ENCODE peak calls at places on chromosomes 1 and 21, in nine cellular contexts. B is lower leg skin; D is prostate gland; V is CD8-positive, alpha-beta T cell; E is AG09319; A is AG10803; I is GM12865; P is CD4-positive, alpha-beta T cell; F is HFFc6. X is an unnamed sample.

GRCh38 chr1:186403632-186404031 is 28.0 kb downstream of the ODR4 start:
- DNase-seq in V (no peak), A (no peak), D (no peak), E (no peak), B (no peak), F (no peak), I (no peak), P (no peak), X (no peak)

GRCh38 chr1:78447096-78447495 is 43.7 kb upstream of the PTGFR start:
- DNase-seq in D (no peak), B (no peak), A (peak), I (no peak), F (no peak), V (no peak), P (no peak), E (no peak), X (no peak)

GRCh38 chr1:198933506-198933905 is 294.7 kb downstream of the PTPRC start:
- DNase-seq in P (no peak), D (no peak), A (no peak), E (no peak), B (no peak), F (no peak), I (no peak), V (no peak), X (no peak)

GRCh38 chr21:14251336-14251735 is 35.4 kb downstream of the RBM11 start:
- DNase-seq in V (no peak), D (no peak), P (no peak), A (no peak), E (no peak), B (no peak), I (no peak), F (no peak), X (no peak)

GRCh38 chr1:107975861-107976260 is 10.9 kb upstream of the VAV3 start:
- DNase-seq in F (no peak), A (no peak), I (no peak), B (no peak), V (no peak), P (no peak), D (no peak), E (no peak), X (no peak)

GRCh38 chr1:1334835-1335234 is 3.8 kb downstream of the TAS1R3 start:
- DNase-seq in B (no peak), V (no peak), P (no peak), I (no peak), A (no peak), F (no peak), E (no peak), D (no peak), X (no peak)

GRCh38 chr1:204045430-204045829 is 27.5 kb upstream of the SOX13 start:
- DNase-seq in P (no peak), V (no peak), E (no peak), D (no peak), A (no peak), I (no peak), F (no peak), B (no peak), X (no peak)

GRCh38 chr1:4461726-4462290 is 192.6 kb upstream of the AJAP1 start:
- DNase-seq in D (no peak), E (no peak), A (no peak), P (no peak), V (no peak), F (no peak), B (peak), I (no peak), X (no peak)

GRCh38 chr1:17027900-17028299 is 16.2 kb upstream of the ATP13A2 start:
- DNase-seq in V (no peak), I (no peak), F (no peak), B (no peak), D (peak), E (no peak), P (no peak), A (no peak), X (no peak)

GRCh38 chr1:231442735-231443134 is 20.6 kb upstream of the EGLN1 start:
- DNase-seq in V (no peak), F (no peak), A (peak), B (no peak), I (no peak), D (no peak), E (no peak), P (no peak), X (no peak)

GRCh38 chr1:38942664-38943428 is 1.2 kb upstream of the RHBDL2 start:
- DNase-seq in I (no peak), B (no peak), F (no peak), A (no peak), D (no peak), E (no peak), V (no peak), P (no peak), X (no peak)

GRCh38 chr1:209884665-209885117 is 53.3 kb upstream of the SYT14 start:
- DNase-seq in B (peak), D (no peak), I (peak), E (peak), V (peak), F (peak), P (no peak), A (peak), X (no peak)

GRCh38 chr1:154219511-154219910 is 1.2 kb upstream of the UBAP2L start:
- DNase-seq in E (no peak), F (no peak), A (no peak), I (peak), B (no peak), P (no peak), D (no peak), V (no peak), X (no peak)

GRCh38 chr1:21625390-21626190 is 43.6 kb downstream of the RAP1GAP start:
- DNase-seq in E (no peak), D (peak), V (no peak), F (no peak), B (no peak), P (no peak), A (no peak), I (no peak), X (no peak)

GRCh38 chr21:41833138-41834115 is 45.7 kb downstream of the PRDM15 start:
- DNase-seq in B (peak), P (no peak), D (no peak), A (no peak), F (no peak), V (no peak), E (no peak), I (peak), X (no peak)

GRCh38 chr21:32309906-32310460 is 11.3 kb downstream of the MRAP start:
- DNase-seq in F (no peak), D (no peak), B (peak), P (no peak), I (no peak), V (no peak), A (no peak), E (no peak), X (no peak)

GRCh38 chr21:45910548-45911221 is 70.9 kb upstream of the COL6A1 start:
- DNase-seq in E (no peak), F (no peak), I (no peak), D (no peak), A (no peak), B (no peak), V (no peak), P (no peak), X (no peak)

GRCh38 chr1:184507604-184508289 is 120.9 kb downstream of the C1orf21 start:
- DNase-seq in A (peak), I (no peak), E (no peak), V (no peak), F (peak), D (no peak), B (no peak), P (no peak), X (no peak)

GRCh38 chr1:59132353-59132752 is 164.5 kb upstream of the FGGY start:
- DNase-seq in F (no peak), V (no peak), P (no peak), A (no peak), B (no peak), I (no peak), E (no peak), D (no peak), X (no peak)

GRCh38 chr1:92315766-92316413 is 17.0 kb downstream of the RPAP2 start:
- DNase-seq in I (no peak), P (peak), B (no peak), F (no peak), D (no peak), V (peak), A (no peak), E (no peak), X (no peak)

GRCh38 chr1:218182455-218182854 is 102.6 kb upstream of the RRP15 start:
- DNase-seq in A (no peak), E (no peak), F (no peak), V (no peak), D (no peak), I (no peak), B (no peak), P (no peak), X (no peak)

GRCh38 chr21:38996355-38996754 is 186.9 kb downstream of the PSMG1 start:
- DNase-seq in P (no peak), B (no peak), V (no peak), F (no peak), A (no peak), D (no peak), I (no peak), E (no peak), X (no peak)

GRCh38 chr1:8815582-8816285 is 1.7 kb downstream of the RERE start:
- DNase-seq in D (no peak), P (no peak), F (peak), E (no peak), I (no peak), A (peak), B (peak), V (no peak), X (peak)

GRCh38 chr1:53964109-53964508 is 18.0 kb downstream of the LRRC42 start:
- DNase-seq in D (no peak), P (no peak), V (no peak), A (no peak), F (no peak), B (no peak), E (no peak), I (no peak), X (no peak)

GRCh38 chr1:107389410-107390075 is 248.7 kb downstream of the NTNG1 start:
- DNase-seq in A (peak), B (no peak), D (no peak), E (no peak), F (no peak), I (peak), P (no peak), V (no peak), X (no peak)

GRCh38 chr1:231193710-231194340 is 32.0 kb downstream of the TRIM67 start:
- DNase-seq in B (no peak), V (no peak), D (no peak), E (no peak), F (no peak), A (no peak), I (no peak), P (no peak), X (no peak)

GRCh38 chr1:23544444-23545389 is 13.7 kb upstream of the E2F2 start:
- DNase-seq in F (peak), V (peak), P (peak), A (peak), I (peak), E (no peak), B (peak), D (peak), X (peak)

GRCh38 chr1:236748471-236748870 is 46.6 kb upstream of the MTR start:
- DNase-seq in D (no peak), E (no peak), A (no peak), B (no peak), F (no peak), P (no peak), V (no peak), I (no peak), X (no peak)
- TF ChIP-seq CTCF in D (no peak), E (no peak), A (peak), B (no peak), F (peak), P (no peak), V (no peak), I (peak), X (peak)

DNA sequence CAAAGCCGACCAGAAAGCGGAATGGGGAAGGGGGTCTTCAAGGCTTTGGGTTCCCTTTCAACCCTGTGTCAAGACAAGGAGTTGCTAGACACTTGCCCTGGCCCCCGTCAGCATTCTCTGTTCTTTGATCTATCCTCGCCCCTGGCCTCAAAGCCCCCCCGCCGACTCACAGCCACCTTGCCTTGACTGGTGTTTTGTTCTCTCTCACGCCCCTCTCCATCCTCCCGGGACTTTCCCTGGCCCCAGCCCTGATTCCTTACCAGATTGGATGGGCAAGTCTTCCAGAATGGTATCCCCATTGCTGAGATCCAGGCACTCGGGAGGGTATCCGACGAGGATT is 610 bp downstream of the YOD1 start:
- DNase-seq in D (no peak), B (peak), F (no peak), A (no peak), P (no peak), V (no peak), I (no peak), E (no peak), X (peak)
- TF ChIP-seq CTCF in D (no peak), B (no peak), F (no peak), A (peak), P (peak), V (no peak), I (no peak), E (no peak), X (no peak)

GRCh38 chr1:15835205-15835740 is 12.2 kb upstream of the SPEN start:
- DNase-seq in I (no peak), F (no peak), D (no peak), A (no peak), V (no peak), P (no peak), B (no peak), E (no peak), X (no peak)
- TF ChIP-seq CTCF in I (no peak), F (peak), D (no peak), A (no peak), V (no peak), P (no peak), B (no peak), E (no peak), X (no peak)

DNA sequence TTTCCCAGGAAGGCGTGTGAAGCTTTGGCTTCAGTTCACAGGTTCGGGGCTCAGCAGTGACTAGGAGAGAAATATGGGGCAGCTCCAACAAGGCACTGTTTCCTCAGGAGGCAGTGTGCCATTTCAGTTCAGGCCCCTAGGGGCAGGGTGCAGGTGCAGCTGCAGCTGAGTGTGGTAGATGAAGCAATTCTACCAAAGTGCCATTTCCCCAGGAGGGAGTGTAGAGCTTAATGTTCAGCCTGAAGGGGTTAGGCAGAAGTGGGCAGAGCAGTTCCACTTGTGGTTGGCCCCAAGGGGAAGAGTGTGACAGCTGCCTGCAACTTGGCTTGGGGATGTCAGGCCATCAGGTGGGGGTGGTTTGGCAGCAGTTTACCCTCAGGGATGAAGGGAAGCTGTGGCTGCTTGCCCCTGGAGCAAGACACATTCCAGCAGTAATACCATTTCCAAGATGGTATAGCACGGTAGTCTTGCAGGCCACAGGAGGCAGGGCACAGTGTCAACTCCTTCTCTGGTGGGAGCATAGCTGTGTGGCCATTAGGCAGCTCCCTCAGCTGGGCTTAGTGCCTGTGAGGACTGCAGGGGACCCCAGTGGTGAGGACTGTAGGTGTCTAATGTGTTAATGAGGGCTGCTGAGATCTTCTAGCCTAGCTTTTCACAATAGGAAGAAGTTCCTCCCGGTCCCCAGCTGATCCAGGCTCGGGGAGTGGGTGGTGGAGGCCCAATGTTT is 34.7 kb downstream of the RGSL1 start:
- DNase-seq in B (no peak), D (no peak), I (peak), E (no peak), V (no peak), P (no peak), A (no peak), F (no peak), X (no peak)
- TF ChIP-seq CTCF in B (no peak), D (no peak), I (peak), E (no peak), V (no peak), P (no peak), A (peak), F (peak), X (peak)

GRCh38 chr1:34231441-34231840 is 54.7 kb downstream of the C1orf94 start:
- DNase-seq in I (no peak), P (no peak), V (no peak), A (no peak), E (no peak), D (no peak), B (no peak), F (no peak), X (no peak)

GRCh38 chr1:34237416-34237815 is 60.7 kb downstream of the C1orf94 start:
- DNase-seq in F (no peak), I (no peak), E (no peak), V (no peak), B (no peak), P (no peak), A (no peak), D (no peak), X (no peak)

GRCh38 chr1:34235594-34235993 is 58.9 kb downstream of the C1orf94 start:
- DNase-seq in P (no peak), V (no peak), E (no peak), I (no peak), B (no peak), A (no peak), F (no peak), D (no peak), X (no peak)

GRCh38 chr1:34236089-34236488 is 59.4 kb downstream of the C1orf94 start:
- DNase-seq in D (no peak), P (no peak), E (no peak), I (no peak), V (no peak), B (no peak), A (no peak), F (no peak), X (no peak)
- TF ChIP-seq CTCF in D (no peak), P (no peak), E (no peak), I (no peak), V (no peak), B (no peak), A (no peak), F (no peak), X (no peak)

GRCh38 chr1:31987231-31987630 is 26.4 kb upstream of the KHDRBS1 start:
- DNase-seq in P (no peak), A (no peak), B (no peak), D (no peak), F (no peak), I (no peak), V (no peak), E (no peak), X (peak)
- TF ChIP-seq CTCF in P (no peak), A (no peak), B (no peak), D (no peak), F (no peak), I (no peak), V (no peak), E (no peak), X (no peak)

GRCh38 chr1:20329793-20330542 is 39.3 kb downstream of the VWA5B1 start:
- DNase-seq in P (no peak), B (no peak), I (no peak), E (no peak), A (no peak), V (no peak), F (no peak), D (no peak), X (no peak)
- TF ChIP-seq CTCF in P (no peak), B (no peak), I (no peak), E (no peak), A (no peak), V (no peak), F (peak), D (no peak), X (no peak)

DNA sequence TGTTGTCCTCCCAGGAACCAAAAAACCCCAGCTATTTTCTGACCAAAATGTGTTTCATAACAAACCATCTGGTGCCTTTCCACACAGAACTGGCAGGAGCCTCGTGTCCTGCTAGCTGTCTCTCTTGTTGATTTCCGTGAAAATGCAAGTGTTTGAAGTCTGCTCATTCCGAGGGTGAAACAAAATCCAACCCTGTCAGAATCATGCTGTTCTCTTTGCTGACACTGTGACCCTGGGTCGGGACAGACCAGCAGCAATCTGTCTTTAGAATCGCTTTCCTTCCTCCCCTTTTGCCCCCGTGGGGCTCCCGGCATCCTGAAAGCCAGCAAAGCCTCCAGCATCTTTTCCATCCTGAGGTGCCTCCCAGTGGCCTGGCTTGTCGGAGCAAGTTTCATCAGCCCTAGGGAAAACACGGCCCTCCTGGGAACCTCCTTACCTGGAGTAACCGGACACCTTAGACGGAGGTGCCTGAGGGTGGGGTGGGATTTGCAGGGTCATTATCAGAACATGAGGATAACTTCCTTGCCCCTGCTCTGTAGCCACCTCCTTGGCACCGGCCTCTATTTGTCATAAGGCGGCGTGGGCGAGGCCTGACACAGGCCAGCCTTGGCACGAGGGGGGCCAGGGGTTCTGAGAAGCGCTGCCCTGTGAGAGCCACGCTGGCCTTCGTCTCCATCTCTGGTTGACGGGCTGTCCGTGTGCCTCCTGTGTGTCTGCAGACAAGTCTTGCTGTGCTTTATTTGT is 24.9 kb downstream of the LDLRAP1 start:
- DNase-seq in B (no peak), I (no peak), V (no peak), A (peak), P (no peak), D (peak), E (no peak), F (peak), X (no peak)
- TF ChIP-seq CTCF in B (no peak), I (no peak), V (no peak), A (peak), P (no peak), D (no peak), E (no peak), F (peak), X (peak)